ENCODE peak calls at places on chromosomes 16 and 17, in seven cellular contexts. G, F, C, A, V, D and Q are unnamed samples.

GRCh38 chr16:82229800-82230619 is 60.0 kb upstream of the MPHOSPH6 start:
- DNase-seq in V (peak), A (peak), F (peak), C (peak), G (peak), D (peak), Q (peak)

GRCh38 chr17:41369023-41369422 is 590 bp downstream of the KRT33B start:
- DNase-seq in F (no peak), C (no peak), D (no peak), G (no peak), A (no peak), V (no peak), Q (no peak)

GRCh38 chr17:38898812-38899348 is 26.5 kb upstream of the LASP1NB start:
- DNase-seq in F (no peak), V (no peak), G (peak), D (no peak), A (no peak), C (peak), Q (no peak)

GRCh38 chr17:72077326-72077960 is 43.4 kb upstream of the SOX9 start:
- DNase-seq in V (no peak), G (no peak), A (no peak), D (no peak), F (no peak), C (no peak), Q (no peak)

GRCh38 chr16:85291302-85292148 is 179.3 kb upstream of the CIBAR2 start:
- DNase-seq in G (no peak), V (no peak), A (no peak), D (no peak), F (peak), C (peak), Q (no peak)

GRCh38 chr17:2025622-2026309 is 632 bp upstream of the RTN4RL1 start:
- DNase-seq in V (peak), F (peak), C (peak), G (peak), A (peak), D (no peak), Q (no peak)

GRCh38 chr17:1555618-1556471 is 6.7 kb downstream of the PITPNA start:
- DNase-seq in V (no peak), D (no peak), A (no peak), C (no peak), G (no peak), F (no peak), Q (no peak)

GRCh38 chr17:45376171-45376564 is 56.5 kb downstream of the ARHGAP27 start:
- DNase-seq in V (no peak), G (no peak), A (no peak), C (no peak), F (no peak), D (no peak), Q (no peak)

GRCh38 chr16:86403056-86403455 is 107.3 kb upstream of the FOXF1 start:
- DNase-seq in V (no peak), D (no peak), A (no peak), G (no peak), F (no peak), C (no peak), Q (no peak)

GRCh38 chr16:2512920-2513404 is 790 bp upstream of the ATP6V0C start:
- DNase-seq in C (no peak), D (no peak), F (no peak), G (no peak), A (no peak), V (no peak), Q (no peak)

GRCh38 chr16:87706278-87707000 is 59.3 kb downstream of the KLHDC4 start:
- DNase-seq in F (peak), D (no peak), G (no peak), A (no peak), C (no peak), V (no peak), Q (no peak)

GRCh38 chr16:86515420-86515779 is 5.1 kb downstream of the FOXF1 start:
- DNase-seq in D (no peak), V (peak), A (no peak), C (no peak), G (no peak), F (no peak), Q (no peak)

GRCh38 chr17:80751070-80751459 is 206.4 kb downstream of the RPTOR start:
- DNase-seq in V (no peak), A (peak), C (no peak), G (no peak), F (no peak), D (no peak), Q (no peak)

GRCh38 chr16:86751081-86752030 is 173.0 kb downstream of the FOXL1 start:
- DNase-seq in F (no peak), C (peak), G (peak), V (peak), A (peak), D (peak), Q (no peak)

GRCh38 chr17:31582151-31582907 is 190.9 kb downstream of the RAB11FIP4 start:
- DNase-seq in A (peak), D (no peak), G (no peak), F (no peak), V (peak), C (peak), Q (no peak)

DNA sequence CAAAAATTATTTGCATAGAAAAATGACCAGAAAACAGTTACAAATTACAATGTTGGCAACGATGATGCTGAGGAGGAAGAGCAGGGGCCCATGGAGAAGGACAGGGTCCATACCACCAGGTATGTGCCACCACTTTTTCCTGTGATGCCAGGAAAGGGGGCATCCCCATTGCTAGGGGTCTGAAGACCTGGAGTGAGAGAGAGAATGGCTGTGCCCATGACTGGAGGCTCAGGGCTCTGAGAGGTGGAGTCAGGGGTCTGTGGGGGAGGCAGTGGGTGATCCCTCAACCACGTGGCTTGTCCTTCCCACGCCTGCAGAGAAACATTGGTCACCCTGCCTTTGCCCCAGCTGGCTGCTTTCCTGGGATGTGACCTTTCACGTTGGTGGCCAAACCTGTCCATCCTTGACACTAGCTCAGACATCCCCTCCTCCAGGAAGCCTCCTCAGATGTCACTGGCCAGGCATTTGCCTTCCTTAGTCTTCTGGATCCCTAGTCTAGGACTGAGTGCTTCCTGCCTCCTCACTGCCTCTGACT is 51.4 kb downstream of the SOCS1 start:
- DNase-seq in D (no peak), G (no peak), A (no peak), F (no peak), C (no peak), V (no peak), Q (no peak)
- H3K4me3 ChIP-seq in D (no peak), G (no peak), A (no peak), F (no peak), C (no peak), V (no peak), Q (no peak)

DNA sequence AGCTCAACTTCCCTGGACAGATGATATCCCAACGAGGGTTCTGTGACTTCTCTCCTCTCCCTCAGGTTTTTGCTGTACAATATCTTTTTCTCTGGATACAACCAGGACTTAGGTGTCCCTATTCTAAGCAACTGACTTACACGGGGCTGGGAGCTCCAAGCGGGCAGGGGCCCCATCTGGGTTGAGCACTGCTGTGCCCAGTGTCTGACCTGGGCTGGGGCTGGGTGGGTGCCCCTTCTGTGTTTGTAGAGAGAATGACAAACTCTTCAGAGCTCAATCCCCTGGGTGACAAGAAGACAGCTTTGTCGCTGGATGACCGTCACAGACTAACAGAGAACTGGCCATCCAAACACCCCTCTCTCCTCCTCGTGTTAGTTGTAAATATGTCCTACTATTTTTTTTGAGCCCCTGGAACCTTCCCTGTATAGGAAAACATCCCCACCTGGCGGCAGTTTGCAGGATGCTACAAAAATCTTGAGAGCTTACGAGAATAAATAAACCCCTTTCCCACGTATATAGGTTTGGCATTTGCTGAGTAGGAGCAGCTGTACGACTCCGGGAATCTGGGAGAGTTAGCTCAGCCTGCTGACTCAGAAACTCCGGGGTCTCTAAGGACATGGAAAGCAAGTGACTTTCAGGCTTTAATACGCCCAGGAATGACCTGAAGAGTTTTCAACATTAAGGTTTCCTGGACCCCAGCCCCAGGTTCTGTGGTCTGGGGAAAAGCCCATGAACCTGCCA is 23.7 kb upstream of the RCVRN start:
- DNase-seq in G (peak), V (peak), C (no peak), A (peak), F (peak), D (peak), Q (no peak)
- TF ChIP-seq CTCF in G (peak), V (peak), C (no peak), A (peak), F (peak), D (peak), Q (peak)

GRCh38 chr17:52158450-52159042 is at the start of gene CA10:
- DNase-seq in V (no peak), D (no peak), G (no peak), F (no peak), C (no peak), A (no peak), Q (no peak)

GRCh38 chr17:52157603-52158449 is 688 bp downstream of the CA10 start:
- DNase-seq in D (no peak), A (no peak), G (no peak), F (no peak), V (no peak), C (no peak), Q (no peak)

GRCh38 chr17:52157161-52157560 is 1.4 kb downstream of the CA10 start:
- DNase-seq in V (no peak), F (no peak), C (no peak), A (no peak), D (no peak), G (no peak), Q (no peak)

GRCh38 chr17:52159159-52159809 is 770 bp upstream of the CA10 start:
- DNase-seq in A (no peak), C (no peak), V (no peak), D (no peak), F (no peak), G (no peak), Q (no peak)

DNA sequence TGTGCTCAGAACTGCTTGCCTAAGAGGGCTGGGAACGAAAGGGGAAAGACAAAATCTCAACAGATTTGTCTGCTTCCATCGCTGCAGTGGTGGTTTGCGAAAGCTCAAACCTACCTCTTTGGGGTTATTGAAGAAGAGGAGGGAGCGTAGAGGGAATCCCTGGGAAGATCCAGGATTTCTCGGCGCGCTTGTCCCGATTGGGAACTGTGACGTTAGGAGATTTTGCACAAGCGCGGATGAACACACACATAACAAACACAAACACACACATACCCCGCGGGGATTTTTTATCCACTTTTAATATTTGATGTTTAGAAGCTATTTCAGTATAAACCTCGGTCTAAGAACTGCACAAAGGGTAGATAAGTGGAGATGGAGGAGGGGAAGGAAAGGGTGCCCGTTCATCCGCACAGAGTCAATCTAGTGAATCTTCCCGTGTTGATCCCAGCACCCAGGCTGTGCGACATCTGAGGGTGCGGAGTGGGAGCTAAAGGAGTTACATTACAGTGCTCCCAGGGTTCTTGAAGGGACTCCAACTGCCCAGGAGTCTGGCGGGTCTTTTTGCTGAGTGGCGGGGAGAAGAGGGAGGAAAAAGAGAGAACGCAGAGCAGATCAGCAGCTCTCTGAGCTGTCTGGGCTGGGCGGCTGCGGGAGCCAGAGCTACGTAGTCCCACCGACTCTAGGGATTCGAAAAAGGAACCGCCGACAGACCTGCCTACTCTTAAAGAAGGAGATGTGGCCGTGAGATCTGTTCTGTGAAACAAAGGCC is 1.5 kb upstream of the CA10 start:
- DNase-seq in G (no peak), A (no peak), V (no peak), F (no peak), D (no peak), C (no peak), Q (no peak)
- H3K4me3 ChIP-seq in G (no peak), A (no peak), V (no peak), F (no peak), D (no peak), C (no peak), Q (no peak)

GRCh38 chr16:11372924-11373306 is 27.7 kb downstream of the RMI2 start:
- DNase-seq in G (no peak), D (no peak), F (no peak), C (no peak), A (no peak), V (no peak), Q (no peak)
- TF ChIP-seq CTCF in G (no peak), D (no peak), F (no peak), C (no peak), A (no peak), V (no peak), Q (no peak)

GRCh38 chr17:57861737-57862409 is 12.0 kb upstream of the MRPS23 start:
- DNase-seq in C (peak), F (peak), D (no peak), G (peak), A (peak), V (peak), Q (no peak)
- H3K4me3 ChIP-seq in C (peak), F (peak), D (peak), G (peak), A (peak), V (no peak), Q (peak)

DNA sequence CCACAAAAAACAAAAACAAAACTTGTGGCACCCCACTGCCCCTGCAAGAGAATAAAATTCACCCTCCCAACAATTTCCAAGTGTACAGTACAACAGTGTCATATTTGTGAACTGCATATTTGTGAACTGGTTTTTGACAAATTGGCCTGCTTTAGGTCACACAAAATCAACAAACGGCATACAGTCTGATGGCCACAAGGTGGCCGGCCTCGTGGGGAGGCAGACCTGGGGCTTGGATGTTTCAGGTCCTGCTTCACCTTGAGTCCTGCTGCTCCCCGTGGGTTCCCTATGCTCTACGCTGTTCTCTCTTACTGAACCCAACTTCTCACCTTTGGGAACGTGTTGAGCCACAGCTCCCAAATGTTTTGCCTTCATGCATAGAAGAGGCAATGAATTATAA is 102.2 kb downstream of the CDK5R1 start:
- DNase-seq in C (no peak), A (no peak), F (peak), D (no peak), V (no peak), G (no peak), Q (no peak)
- TF ChIP-seq CTCF in C (peak), A (no peak), F (peak), D (no peak), V (no peak), G (peak), Q (peak)

DNA sequence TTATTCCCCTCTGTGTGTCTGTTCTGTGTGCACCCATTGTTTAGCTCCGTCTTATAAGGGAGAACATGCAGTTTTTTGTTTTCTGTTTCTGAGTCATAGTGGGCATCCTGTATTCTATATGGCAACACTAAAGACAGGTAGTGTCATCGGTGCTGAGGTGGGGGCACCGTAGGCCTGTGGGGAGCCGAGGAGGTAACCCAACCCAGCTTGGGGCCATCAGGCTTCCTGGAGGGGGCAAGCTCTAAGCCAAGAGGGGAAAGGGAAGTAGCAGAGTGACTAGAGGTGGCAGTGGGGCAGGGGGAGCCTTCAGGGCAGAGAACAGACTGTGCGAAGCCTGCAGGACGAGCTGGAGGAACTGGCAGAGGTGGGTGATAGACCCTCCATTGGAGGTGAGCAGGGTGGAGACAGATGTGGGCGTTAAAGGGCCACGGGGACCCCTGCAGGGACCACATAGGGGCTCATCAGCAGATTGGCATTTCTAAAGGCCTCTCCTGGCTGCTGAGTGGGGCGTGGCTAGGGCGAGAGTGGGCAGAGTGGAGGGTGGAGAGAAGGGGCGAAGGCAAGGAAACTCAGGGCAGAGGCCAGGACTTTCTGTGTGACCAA is 36.5 kb downstream of the CPNE2 start:
- DNase-seq in D (no peak), F (no peak), G (no peak), C (no peak), V (no peak), A (no peak), Q (no peak)
- H3K4me3 ChIP-seq in D (no peak), F (no peak), G (no peak), C (no peak), V (no peak), A (no peak), Q (no peak)

DNA sequence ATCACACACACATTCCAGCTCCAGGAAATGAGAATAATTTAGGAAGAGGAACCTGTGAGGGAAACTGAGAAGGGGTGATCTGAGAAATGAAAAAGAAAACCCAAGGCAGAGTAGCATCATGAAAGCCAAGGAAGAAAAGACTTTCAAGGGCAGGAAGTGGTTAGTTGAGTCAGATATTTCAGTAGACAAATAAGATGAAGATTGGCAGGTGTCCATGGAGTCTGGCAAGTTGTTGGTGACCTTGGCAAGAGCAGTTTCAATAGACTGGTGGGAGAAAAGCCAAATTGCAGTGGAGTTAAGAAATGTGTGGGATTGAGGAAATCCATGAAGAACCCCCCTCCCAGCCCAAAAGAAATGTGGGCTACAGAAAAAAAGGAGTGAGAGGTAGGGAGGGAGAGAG is 10.7 kb downstream of the GNAO1 start:
- DNase-seq in A (peak), D (no peak), F (no peak), V (peak), C (no peak), G (no peak), Q (no peak)
- TF ChIP-seq CTCF in A (no peak), D (no peak), F (no peak), V (no peak), C (no peak), G (no peak), Q (no peak)

GRCh38 chr16:4529085-4530060 is 9.2 kb downstream of the CDIP1 start:
- DNase-seq in F (no peak), V (peak), A (no peak), D (no peak), C (peak), G (no peak), Q (no peak)
- H3K4me3 ChIP-seq in F (no peak), V (no peak), A (no peak), D (no peak), C (no peak), G (no peak), Q (no peak)

DNA sequence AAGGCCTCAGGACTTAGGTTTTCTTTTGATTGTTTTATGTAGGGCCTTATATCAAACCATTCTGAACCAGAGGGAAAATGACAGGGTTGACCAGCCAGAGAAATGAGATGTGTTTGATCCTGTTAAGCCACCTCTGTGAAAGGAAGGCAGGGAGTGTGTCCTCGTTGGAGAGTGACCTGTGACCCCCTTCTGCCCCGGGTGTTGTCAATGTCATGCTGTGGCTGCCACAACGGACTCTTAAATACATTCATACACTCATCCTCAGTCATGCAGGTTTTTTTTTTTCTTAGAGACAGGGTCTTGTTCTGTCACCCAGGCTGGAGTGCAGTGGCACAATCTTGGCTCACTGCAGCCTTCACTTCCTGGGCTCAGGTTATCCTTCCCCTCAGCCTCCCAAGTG is 6.1 kb downstream of the MYCBPAP start:
- DNase-seq in F (no peak), C (no peak), V (no peak), G (no peak), A (no peak), D (no peak), Q (no peak)
- TF ChIP-seq CTCF in F (no peak), C (no peak), V (no peak), G (no peak), A (no peak), D (no peak), Q (no peak)